ENCODE peak calls at places on chromosomes 11 and 22, in four cellular contexts. I, N, Y and G are unnamed samples.
A peak's percentile ranks its signal among the peaks of the same experiment; 100 is the strongest.

GRCh38 chr11:61728940-61729219 is 23.6 kb upstream of the MYRF start:
- DNase-seq in Y (no peak), N (no peak), I (peak; percentile 95), G (no peak)

GRCh38 chr22:38967451-38968450 is 10.3 kb downstream of the APOBEC3A start:
- DNase-seq in Y (no peak), I (peak; percentile 62), N (no peak), G (no peak)

GRCh38 chr22:25021976-25022711 is 69.6 kb downstream of the KIAA1671 start:
- DNase-seq in I (no peak), N (no peak), Y (no peak), G (no peak)

GRCh38 chr22:46596032-46596441 is 24.1 kb upstream of the GRAMD4 start:
- DNase-seq in Y (no peak), N (peak; percentile 1), I (no peak), G (no peak)

GRCh38 chr11:1837171-1838076 is 1.4 kb upstream of the TNNI2 start:
- DNase-seq in N (peak; percentile 93), Y (peak; percentile 19), I (no peak), G (no peak)

GRCh38 chr11:79413258-79413657 is 27.6 kb downstream of the TENM4 start:
- DNase-seq in I (no peak), N (peak; percentile 68), Y (no peak), G (no peak)

GRCh38 chr11:10208045-10208674 is 85.9 kb downstream of the SBF2 start:
- DNase-seq in N (peak; percentile 55), I (no peak), Y (peak; percentile 73), G (peak; percentile 48)

GRCh38 chr11:12397953-12398352 is 20.6 kb downstream of the PARVA start:
- DNase-seq in Y (peak; percentile 15), N (no peak), I (no peak), G (no peak)

GRCh38 chr11:60942970-60943565 is 8.9 kb downstream of the SLC15A3 start:
- DNase-seq in Y (no peak), N (no peak), I (peak; percentile 99), G (no peak)

GRCh38 chr22:38258895-38259294 is 13.9 kb downstream of the TMEM184B start:
- DNase-seq in Y (peak; percentile 42), I (no peak), N (no peak), G (no peak)

GRCh38 chr11:95093548-95093947 is 3.9 kb downstream of the ENDOD1 start:
- DNase-seq in I (no peak), N (no peak), Y (no peak), G (no peak)

GRCh38 chr11:19466314-19466713 is 225.6 kb upstream of the E2F8 start:
- DNase-seq in Y (no peak), I (no peak), N (no peak), G (no peak)

GRCh38 chr11:101390539-101390938 is 193.3 kb downstream of the TRPC6 start:
- DNase-seq in Y (no peak), N (no peak), I (no peak), G (no peak)

GRCh38 chr11:96155627-96156378 is 187.2 kb downstream of the MAML2 start:
- DNase-seq in Y (peak; percentile 92), I (peak; percentile 95), N (peak; percentile 18), G (no peak)

GRCh38 chr11:110778351-110778750 is 66.1 kb upstream of the ARHGAP20 start:
- DNase-seq in Y (peak; percentile 65), I (peak; percentile 26), N (no peak), G (no peak)

GRCh38 chr11:67609316-67609715 is 2.6 kb downstream of the NDUFV1 start:
- DNase-seq in I (no peak), N (no peak), Y (no peak), G (no peak)

GRCh38 chr11:127098684-127099083 is 98.1 kb upstream of the KIRREL3 start:
- DNase-seq in I (no peak), Y (no peak), N (peak; percentile 61), G (no peak)

GRCh38 chr22:28015056-28015445 is 96.0 kb upstream of the PITPNB start:
- DNase-seq in I (no peak), Y (peak; percentile 84), N (no peak), G (no peak)

GRCh38 chr11:102309621-102310541 is 7.4 kb upstream of the BIRC3 start:
- DNase-seq in Y (no peak), I (no peak), N (peak; percentile 35), G (peak; percentile 88)

GRCh38 chr11:57641426-57641825 is 8.3 kb downstream of the YPEL4 start:
- DNase-seq in I (no peak), Y (peak; percentile 46), N (peak; percentile 60), G (peak; percentile 59)

GRCh38 chr11:10502065-10502680 is 38.8 kb downstream of the RNF141 start:
- DNase-seq in I (no peak), Y (no peak), N (no peak), G (no peak)

GRCh38 chr22:50218996-50219727 is 18.4 kb downstream of the SELENOO start:
- DNase-seq in Y (peak; percentile 78), N (no peak), I (no peak), G (no peak)

GRCh38 chr11:69613594-69613993 is 27.4 kb upstream of the CCND1 start:
- DNase-seq in N (no peak), I (no peak), Y (no peak), G (no peak)

GRCh38 chr11:57763568-57763967 is 2.0 kb downstream of the CTNND1 start:
- DNase-seq in N (peak; percentile 55), I (peak; percentile 47), Y (peak; percentile 75), G (no peak)

GRCh38 chr11:11036185-11037161 is 178.6 kb upstream of the ZBED5 start:
- DNase-seq in I (no peak), Y (peak; percentile 16), N (peak; percentile 86), G (no peak)

GRCh38 chr22:46443850-46444389 is 93.5 kb downstream of the CELSR1 start:
- DNase-seq in N (peak; percentile 60), Y (no peak), I (no peak), G (no peak)

GRCh38 chr22:48821346-48822186 is 1006.1 kb downstream of the BRD1 start:
- DNase-seq in N (no peak), I (no peak), Y (no peak), G (no peak)

GRCh38 chr11:86740628-86741488 is 59.5 kb upstream of the PRSS23 start:
- DNase-seq in I (peak; percentile 96), N (peak; percentile 11), Y (peak; percentile 94), G (peak; percentile 47)

GRCh38 chr11:9313648-9314290 is 624 bp downstream of the TMEM41B start:
- DNase-seq in N (peak; percentile 63), I (no peak), Y (peak; percentile 59), G (no peak)

GRCh38 chr11:66267379-66268209 is 845 bp upstream of the RAB1B start:
- DNase-seq in I (peak; percentile 48), N (peak; percentile 93), Y (peak; percentile 91), G (no peak)

GRCh38 chr22:31945971-31946680 is 1.8 kb downstream of the YWHAH start:
- DNase-seq in N (peak; percentile 39), Y (peak; percentile 27), I (no peak), G (no peak)

GRCh38 chr11:127470485-127470884 is 469.9 kb upstream of the KIRREL3 start:
- DNase-seq in N (peak; percentile 33), I (no peak), Y (peak; percentile 2), G (no peak)

GRCh38 chr11:75073459-75074190 is 23.1 kb downstream of the OR2AT4 start:
- DNase-seq in N (no peak), I (no peak), Y (no peak), G (no peak)

GRCh38 chr11:5505363-5506048 is 4.3 kb downstream of the UBQLN3 start:
- DNase-seq in I (no peak), Y (no peak), N (no peak), G (no peak)

GRCh38 chr11:5507177-5507576 is 2.6 kb downstream of the UBQLN3 start:
- DNase-seq in Y (no peak), I (no peak), N (no peak), G (no peak)

GRCh38 chr11:5509803-5510202 is at the start of gene UBQLN3:
- DNase-seq in Y (no peak), I (no peak), N (no peak), G (no peak)

GRCh38 chr11:5508605-5509004 is 1.2 kb downstream of the UBQLN3 start:
- DNase-seq in N (no peak), Y (no peak), I (no peak), G (no peak)

GRCh38 chr11:5507586-5508305 is 2.0 kb downstream of the UBQLN3 start:
- DNase-seq in Y (no peak), I (no peak), N (no peak), G (no peak)
- H3K27ac ChIP-seq in Y (no peak overlapping the region), I (no peak overlapping the region), N (no peak overlapping the region), G (no peak overlapping the region)

GRCh38 chr11:64036081-64037026 is 623 bp downstream of the FLRT1 start:
- DNase-seq in N (peak; percentile 52), I (no peak), Y (no peak), G (no peak)
- TF ChIP-seq EZH2 in N (peak; percentile 97), I (no peak), Y (peak; percentile 97), G (no peak)

GRCh38 chr11:44784438-44784760 is 57.6 kb downstream of the TSPAN18 start:
- DNase-seq in I (no peak), N (no peak), Y (no peak), G (no peak)

GRCh38 chr11:44784784-44785183 is 58.0 kb downstream of the TSPAN18 start:
- DNase-seq in I (no peak), Y (no peak), N (no peak), G (peak; percentile 70)

GRCh38 chr11:44787981-44788380 is 61.2 kb downstream of the TSPAN18 start:
- DNase-seq in I (no peak), N (no peak), Y (no peak), G (no peak)

GRCh38 chr11:44787070-44787469 is 60.3 kb downstream of the TSPAN18 start:
- DNase-seq in N (no peak), Y (no peak), I (no peak), G (no peak)

GRCh38 chr11:44785856-44786606 is 59.3 kb downstream of the TSPAN18 start:
- DNase-seq in Y (no peak), I (no peak), N (peak; percentile 41), G (no peak)
- H3K9me3 ChIP-seq in Y (no peaks in the 10 kb centered on the region), I (no peaks in the 10 kb centered on the region), N (no peaks in the 10 kb centered on the region), G (no peaks in the 10 kb centered on the region)

DNA sequence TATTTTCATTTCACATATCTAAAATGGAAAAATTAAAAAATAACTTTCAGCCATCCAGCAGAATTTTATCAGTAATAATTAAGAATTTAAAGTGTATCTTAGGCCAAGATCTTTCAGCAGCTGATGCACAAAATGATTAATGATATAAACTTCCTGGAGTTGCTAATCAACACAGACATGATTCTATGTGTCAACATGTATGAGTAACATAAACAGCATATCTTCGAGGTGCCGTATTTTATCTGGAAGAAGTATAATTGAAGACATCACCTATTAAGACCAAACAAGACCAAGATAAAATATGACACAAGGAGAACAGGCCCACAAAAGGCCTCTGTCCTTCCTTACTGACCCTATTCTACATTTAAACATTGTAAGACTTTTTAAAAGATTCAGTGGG is 45.2 kb downstream of the SLC5A12 start:
- DNase-seq in Y (no peak), N (no peak), I (no peak), G (no peak)
- H3K27ac ChIP-seq in Y (no peak overlapping the region), N (no peak overlapping the region), I (no peak overlapping the region), G (no peak overlapping the region)